ENCODE peak calls at places on chromosomes 7 and 10, in five cellular contexts. One of them, this sample, is unnamed.

GRCh38 chr7:43693687-43694398 is 35.5 kb downstream of the COA1 start:
- DNase-seq in GM10248: no peak
- DNase-seq in lung: no peak
- DNase-seq in uterus: no peak
- DNase-seq in testis: no peak
- DNase-seq in this sample: peak

GRCh38 chr10:24858244-24858907 is 94.0 kb downstream of the PRTFDC1 start:
- DNase-seq in testis: no peak
- DNase-seq in uterus: no peak
- DNase-seq in GM10248: no peak
- DNase-seq in lung: no peak
- DNase-seq in this sample: peak

GRCh38 chr10:128526793-128527375 is 400.7 kb upstream of the MKI67 start:
- DNase-seq in testis: no peak
- DNase-seq in lung: no peak
- DNase-seq in GM10248: no peak
- DNase-seq in uterus: no peak
- DNase-seq in this sample: no peak

GRCh38 chr7:17963281-17963680 is 23.0 kb upstream of the SNX13 start:
- DNase-seq in testis: no peak
- DNase-seq in lung: no peak
- DNase-seq in uterus: no peak
- DNase-seq in GM10248: no peak
- DNase-seq in this sample: peak

GRCh38 chr10:131845505-131846223 is 55.1 kb upstream of the PPP2R2D start:
- DNase-seq in lung: no peak
- DNase-seq in testis: no peak
- DNase-seq in GM10248: no peak
- DNase-seq in uterus: no peak
- DNase-seq in this sample: no peak

GRCh38 chr10:99779335-99779734 is 3.1 kb upstream of the ABCC2 start:
- DNase-seq in testis: no peak
- DNase-seq in GM10248: no peak
- DNase-seq in uterus: no peak
- DNase-seq in lung: no peak
- DNase-seq in this sample: peak

GRCh38 chr7:5223646-5224340 is 33.8 kb downstream of the WIPI2 start:
- DNase-seq in testis: no peak
- DNase-seq in lung: no peak
- DNase-seq in GM10248: no peak
- DNase-seq in uterus: no peak
- DNase-seq in this sample: no peak

GRCh38 chr7:87370660-87371180 is 25.3 kb downstream of the CROT start:
- DNase-seq in GM10248: no peak
- DNase-seq in lung: no peak
- DNase-seq in testis: no peak
- DNase-seq in uterus: no peak
- DNase-seq in this sample: peak

GRCh38 chr10:33571616-33572015 is 237.1 kb upstream of the NRP1 start:
- DNase-seq in uterus: no peak
- DNase-seq in GM10248: no peak
- DNase-seq in testis: no peak
- DNase-seq in lung: no peak
- DNase-seq in this sample: no peak

GRCh38 chr7:128243273-128243672 is 2.2 kb downstream of the LEP start:
- DNase-seq in uterus: no peak
- DNase-seq in testis: no peak
- DNase-seq in GM10248: no peak
- DNase-seq in lung: no peak
- DNase-seq in this sample: no peak

GRCh38 chr10:57420881-57421280 is 846.8 kb downstream of the IPMK start:
- DNase-seq in GM10248: no peak
- DNase-seq in uterus: no peak
- DNase-seq in testis: no peak
- DNase-seq in lung: no peak
- DNase-seq in this sample: no peak

GRCh38 chr10:128468462-128468861 is 342.2 kb upstream of the MKI67 start:
- DNase-seq in testis: no peak
- DNase-seq in uterus: no peak
- DNase-seq in GM10248: no peak
- DNase-seq in lung: no peak
- DNase-seq in this sample: no peak

GRCh38 chr10:104197364-104197763 is 34.8 kb downstream of the CFAP43 start:
- DNase-seq in lung: no peak
- DNase-seq in testis: no peak
- DNase-seq in GM10248: no peak
- DNase-seq in uterus: no peak
- DNase-seq in this sample: no peak

GRCh38 chr10:1287493-1288480 is 231.6 kb downstream of the WDR37 start:
- DNase-seq in testis: peak
- DNase-seq in uterus: no peak
- DNase-seq in lung: no peak
- DNase-seq in GM10248: no peak
- DNase-seq in this sample: no peak

GRCh38 chr10:30637881-30638467 is 8.4 kb upstream of the LYZL2 start:
- DNase-seq in GM10248: no peak
- DNase-seq in lung: no peak
- DNase-seq in uterus: no peak
- DNase-seq in testis: no peak
- DNase-seq in this sample: peak

GRCh38 chr10:3924344-3924743 is 139.3 kb upstream of the KLF6 start:
- DNase-seq in lung: no peak
- DNase-seq in testis: no peak
- DNase-seq in uterus: no peak
- DNase-seq in GM10248: no peak
- DNase-seq in this sample: peak

GRCh38 chr10:128853537-128853936 is 613.5 kb upstream of the MGMT start:
- DNase-seq in testis: no peak
- DNase-seq in GM10248: no peak
- DNase-seq in lung: no peak
- DNase-seq in uterus: no peak
- DNase-seq in this sample: no peak

GRCh38 chr7:29588212-29588611 is 24.6 kb downstream of the PRR15 start:
- DNase-seq in lung: no peak
- DNase-seq in uterus: no peak
- DNase-seq in testis: no peak
- DNase-seq in GM10248: no peak
- DNase-seq in this sample: no peak